ENCODE peak calls at places on chromosomes 3 and 15, in five cellular contexts. H is stimulated activated CD8-positive, alpha-beta memory T cell treated with anti-CD3 and anti-CD28 coated beads, Interleukin-4, amount 100 ng/mL, for 1 hour; K is COR-L47; V is posterior cingulate gyrus; S is KBM-7. X is an unnamed sample.

GRCh38 chr15:47586653-47587224 is 130.6 kb upstream of the SEMA6D start:
- DNase-seq in H (no peak), K (peak; percentile 89), V (no peak), S (no peak), X (no peak)

GRCh38 chr3:182533394-182533793 is 259.9 kb upstream of the ATP11B start:
- DNase-seq in H (no peak), K (peak; percentile 29), V (no peak), S (peak; percentile 2), X (no peak)

GRCh38 chr15:82709081-82709420 is 624 bp downstream of the AP3B2 start:
- DNase-seq in H (no peak), K (peak; percentile 16), V (peak; percentile 23), S (peak; percentile 73), X (no peak)

GRCh38 chr3:66037986-66038369 is 740 bp downstream of the MAGI1 start:
- DNase-seq in H (no peak), K (no peak), V (no peak), S (no peak), X (no peak)

GRCh38 chr3:20056727-20057611 is 16.7 kb downstream of the KAT2B start:
- DNase-seq in H (no peak), K (no peak), V (no peak), S (no peak), X (no peak)

GRCh38 chr3:148957586-148957985 is 33.8 kb upstream of the GYG1 start:
- DNase-seq in H (no peak), K (peak; percentile 45), V (no peak), S (peak; percentile 68), X (no peak)

GRCh38 chr15:74514039-74514438 is 27.0 kb upstream of the ARID3B start:
- DNase-seq in H (no peak), K (no peak), V (no peak), S (no peak), X (no peak)

GRCh38 chr3:46998121-46998851 is 18.8 kb downstream of the NBEAL2 start:
- DNase-seq in H (peak; percentile 56), K (no peak), V (peak; percentile 43), S (peak; percentile 73), X (no peak)

GRCh38 chr3:121918779-121919483 is 24.7 kb downstream of the SLC15A2 start:
- DNase-seq in H (no peak), K (no peak), V (no peak), S (no peak), X (no peak)

GRCh38 chr3:144429719-144430121 is 458.1 kb downstream of the DIPK2A start:
- DNase-seq in H (no peak), K (no peak), V (no peak), S (no peak), X (no peak)

GRCh38 chr15:48940508-48940907 is 23.2 kb downstream of the SHC4 start:
- DNase-seq in H (no peak), K (no peak), V (no peak), S (no peak), X (no peak)

GRCh38 chr3:139588450-139588849 is 48.9 kb upstream of the RBP1 start:
- DNase-seq in H (no peak), K (peak; percentile 59), V (no peak), S (no peak), X (no peak)